ENCODE peak calls at places on chromosome 16, in ten cellular contexts. One of them, this sample, is unnamed.

GRCh38 chr16:17512636-17513220 is 42.0 kb upstream of the XYLT1 start:
- DNase-seq in Peyer's patch: no peak
- DNase-seq in H1: no peak
- DNase-seq in GM12865: no peak
- DNase-seq in A549: no peak
- DNase-seq in cardiac muscle cell: no peak
- DNase-seq in GM10248: no peak
- DNase-seq in bronchial epithelial cell: no peak
- DNase-seq in ovary: no peak
- DNase-seq in GM23338: no peak
- DNase-seq in this sample: no peak

GRCh38 chr16:13994239-13995106 is 74.5 kb downstream of the ERCC4 start:
- DNase-seq in H1: no peak
- DNase-seq in GM12865: no peak
- DNase-seq in Peyer's patch: no peak
- DNase-seq in ovary: no peak
- DNase-seq in A549: no peak
- DNase-seq in cardiac muscle cell: no peak
- DNase-seq in bronchial epithelial cell: no peak
- DNase-seq in GM23338: no peak
- DNase-seq in GM10248: no peak
- DNase-seq in this sample: no peak

GRCh38 chr16:75789237-75789636 is 62.9 kb upstream of the CPHXL start:
- DNase-seq in H1: no peak
- DNase-seq in A549: peak
- DNase-seq in cardiac muscle cell: peak
- DNase-seq in bronchial epithelial cell: peak
- DNase-seq in GM10248: peak
- DNase-seq in Peyer's patch: no peak
- DNase-seq in GM12865: peak
- DNase-seq in GM23338: peak
- DNase-seq in ovary: no peak
- DNase-seq in this sample: peak

GRCh38 chr16:58336332-58337089 is 41.7 kb upstream of the PRSS54 start:
- DNase-seq in Peyer's patch: peak
- DNase-seq in ovary: peak
- DNase-seq in GM12865: peak
- DNase-seq in GM23338: peak
- DNase-seq in A549: peak
- DNase-seq in H1: peak
- DNase-seq in GM10248: peak
- DNase-seq in bronchial epithelial cell: peak
- DNase-seq in cardiac muscle cell: peak
- DNase-seq in this sample: peak

GRCh38 chr16:48157794-48158193 is 2.0 kb upstream of the ABCC12 start:
- DNase-seq in bronchial epithelial cell: no peak
- DNase-seq in A549: no peak
- DNase-seq in GM12865: no peak
- DNase-seq in H1: no peak
- DNase-seq in GM23338: no peak
- DNase-seq in ovary: no peak
- DNase-seq in cardiac muscle cell: no peak
- DNase-seq in GM10248: no peak
- DNase-seq in Peyer's patch: no peak
- DNase-seq in this sample: no peak

GRCh38 chr16:57539072-57539796 is 2.9 kb upstream of the CCDC102A start:
- DNase-seq in Peyer's patch: no peak
- DNase-seq in H1: no peak
- DNase-seq in ovary: no peak
- DNase-seq in GM23338: no peak
- DNase-seq in bronchial epithelial cell: peak
- DNase-seq in A549: no peak
- DNase-seq in GM10248: peak
- DNase-seq in GM12865: peak
- DNase-seq in cardiac muscle cell: no peak
- DNase-seq in this sample: no peak

GRCh38 chr16:67555795-67556212 is 6.5 kb upstream of the CTCF start:
- DNase-seq in GM23338: no peak
- DNase-seq in ovary: no peak
- DNase-seq in GM12865: peak
- DNase-seq in GM10248: no peak
- DNase-seq in bronchial epithelial cell: peak
- DNase-seq in cardiac muscle cell: peak
- DNase-seq in H1: no peak
- DNase-seq in A549: no peak
- DNase-seq in Peyer's patch: no peak
- DNase-seq in this sample: no peak

GRCh38 chr16:22205577-22206012 is 483 bp upstream of the EEF2K start:
- DNase-seq in H1: no peak
- DNase-seq in ovary: no peak
- DNase-seq in Peyer's patch: no peak
- DNase-seq in GM12865: no peak
- DNase-seq in GM10248: no peak
- DNase-seq in GM23338: no peak
- DNase-seq in cardiac muscle cell: no peak
- DNase-seq in bronchial epithelial cell: no peak
- DNase-seq in A549: no peak
- DNase-seq in this sample: no peak

GRCh38 chr16:78720416-78720815 is 621.0 kb downstream of the WWOX start:
- DNase-seq in GM12865: no peak
- DNase-seq in H1: no peak
- DNase-seq in Peyer's patch: no peak
- DNase-seq in A549: no peak
- DNase-seq in GM23338: no peak
- DNase-seq in ovary: no peak
- DNase-seq in cardiac muscle cell: no peak
- DNase-seq in bronchial epithelial cell: no peak
- DNase-seq in GM10248: no peak
- DNase-seq in this sample: no peak

GRCh38 chr16:53097190-53097589 is 42.4 kb downstream of the CHD9 start:
- DNase-seq in ovary: no peak
- DNase-seq in H1: no peak
- DNase-seq in GM12865: no peak
- DNase-seq in GM23338: no peak
- DNase-seq in bronchial epithelial cell: no peak
- DNase-seq in cardiac muscle cell: no peak
- DNase-seq in A549: no peak
- DNase-seq in Peyer's patch: no peak
- DNase-seq in GM10248: no peak
- DNase-seq in this sample: no peak
- TF ChIP-seq CTCF in ovary: no peak
- TF ChIP-seq CTCF in H1: no peak
- TF ChIP-seq CTCF in GM12865: no peak
- TF ChIP-seq CTCF in GM23338: no peak
- TF ChIP-seq CTCF in bronchial epithelial cell: no peak
- TF ChIP-seq CTCF in cardiac muscle cell: no peak
- TF ChIP-seq CTCF in A549: no peak
- TF ChIP-seq CTCF in Peyer's patch: no peak
- TF ChIP-seq CTCF in GM10248: no peak
- TF ChIP-seq CTCF in this sample: no peak

GRCh38 chr16:15757630-15758251 is 99.1 kb downstream of the MYH11 start:
- DNase-seq in A549: no peak
- DNase-seq in GM23338: peak
- DNase-seq in ovary: no peak
- DNase-seq in H1: no peak
- DNase-seq in GM12865: peak
- DNase-seq in Peyer's patch: no peak
- DNase-seq in GM10248: no peak
- DNase-seq in cardiac muscle cell: no peak
- DNase-seq in bronchial epithelial cell: no peak
- DNase-seq in this sample: no peak
- TF ChIP-seq CTCF in A549: no peak
- TF ChIP-seq CTCF in GM23338: no peak
- TF ChIP-seq CTCF in ovary: no peak
- TF ChIP-seq CTCF in H1: no peak
- TF ChIP-seq CTCF in GM12865: no peak
- TF ChIP-seq CTCF in Peyer's patch: no peak
- TF ChIP-seq CTCF in GM10248: no peak
- TF ChIP-seq CTCF in cardiac muscle cell: no peak
- TF ChIP-seq CTCF in bronchial epithelial cell: no peak
- TF ChIP-seq CTCF in this sample: no peak

GRCh38 chr16:84116720-84117481 is at the start of gene MBTPS1:
- DNase-seq in cardiac muscle cell: peak
- DNase-seq in GM23338: peak
- DNase-seq in ovary: peak
- DNase-seq in A549: peak
- DNase-seq in bronchial epithelial cell: peak
- DNase-seq in GM12865: peak
- DNase-seq in Peyer's patch: peak
- DNase-seq in GM10248: peak
- DNase-seq in H1: peak
- DNase-seq in this sample: peak
- TF ChIP-seq CTCF in cardiac muscle cell: no peak
- TF ChIP-seq CTCF in GM23338: no peak
- TF ChIP-seq CTCF in ovary: peak
- TF ChIP-seq CTCF in A549: no peak
- TF ChIP-seq CTCF in bronchial epithelial cell: no peak
- TF ChIP-seq CTCF in GM12865: no peak
- TF ChIP-seq CTCF in Peyer's patch: no peak
- TF ChIP-seq CTCF in GM10248: no peak
- TF ChIP-seq CTCF in H1: no peak
- TF ChIP-seq CTCF in this sample: no peak

GRCh38 chr16:84911490-84912216 is 91.9 kb downstream of the CRISPLD2 start:
- DNase-seq in Peyer's patch: no peak
- DNase-seq in H1: no peak
- DNase-seq in GM10248: no peak
- DNase-seq in A549: no peak
- DNase-seq in ovary: no peak
- DNase-seq in GM23338: no peak
- DNase-seq in GM12865: no peak
- DNase-seq in cardiac muscle cell: peak
- DNase-seq in bronchial epithelial cell: no peak
- DNase-seq in this sample: no peak

GRCh38 chr16:84907046-84907445 is 87.3 kb downstream of the CRISPLD2 start:
- DNase-seq in A549: no peak
- DNase-seq in Peyer's patch: no peak
- DNase-seq in GM23338: no peak
- DNase-seq in bronchial epithelial cell: no peak
- DNase-seq in GM10248: no peak
- DNase-seq in H1: no peak
- DNase-seq in ovary: no peak
- DNase-seq in GM12865: no peak
- DNase-seq in cardiac muscle cell: no peak
- DNase-seq in this sample: no peak

GRCh38 chr16:84907575-84907974 is 87.8 kb downstream of the CRISPLD2 start:
- DNase-seq in GM23338: no peak
- DNase-seq in ovary: no peak
- DNase-seq in bronchial epithelial cell: no peak
- DNase-seq in cardiac muscle cell: peak
- DNase-seq in H1: no peak
- DNase-seq in Peyer's patch: no peak
- DNase-seq in A549: no peak
- DNase-seq in GM12865: no peak
- DNase-seq in GM10248: no peak
- DNase-seq in this sample: no peak

GRCh38 chr16:84909686-84910085 is 89.9 kb downstream of the CRISPLD2 start:
- DNase-seq in GM23338: no peak
- DNase-seq in Peyer's patch: no peak
- DNase-seq in bronchial epithelial cell: no peak
- DNase-seq in GM10248: no peak
- DNase-seq in H1: no peak
- DNase-seq in GM12865: no peak
- DNase-seq in ovary: no peak
- DNase-seq in cardiac muscle cell: no peak
- DNase-seq in A549: no peak
- DNase-seq in this sample: no peak

DNA sequence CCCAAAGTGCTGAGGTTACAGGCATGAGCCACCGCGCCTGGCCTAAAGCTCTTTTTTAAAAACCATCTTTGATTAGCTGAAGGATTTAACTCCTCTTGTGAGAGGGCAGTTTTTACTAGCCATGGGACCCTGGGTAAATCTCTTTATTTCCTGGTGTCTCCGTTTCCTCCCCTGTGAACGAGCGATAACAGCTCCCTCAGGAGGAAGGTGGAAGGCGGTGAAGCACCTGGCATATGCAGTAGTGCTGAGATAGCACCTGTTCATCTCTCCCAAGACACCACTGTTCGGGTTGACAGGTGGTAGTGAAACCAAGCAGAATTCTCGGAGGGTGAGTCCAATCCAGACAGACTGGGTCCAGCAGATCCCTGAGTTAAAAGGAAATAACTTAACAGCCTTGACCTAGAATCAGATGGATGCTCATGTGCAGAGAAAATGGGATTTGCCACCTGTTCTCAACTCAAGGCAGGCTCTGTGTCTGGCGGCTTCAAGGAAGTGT is 86.2 kb downstream of the CRISPLD2 start:
- DNase-seq in ovary: no peak
- DNase-seq in GM10248: no peak
- DNase-seq in cardiac muscle cell: no peak
- DNase-seq in GM12865: no peak
- DNase-seq in H1: no peak
- DNase-seq in A549: no peak
- DNase-seq in GM23338: no peak
- DNase-seq in Peyer's patch: no peak
- DNase-seq in bronchial epithelial cell: no peak
- DNase-seq in this sample: no peak
- TF ChIP-seq CTCF in ovary: no peak
- TF ChIP-seq CTCF in GM10248: no peak
- TF ChIP-seq CTCF in cardiac muscle cell: no peak
- TF ChIP-seq CTCF in GM12865: no peak
- TF ChIP-seq CTCF in H1: peak
- TF ChIP-seq CTCF in A549: no peak
- TF ChIP-seq CTCF in GM23338: peak
- TF ChIP-seq CTCF in Peyer's patch: no peak
- TF ChIP-seq CTCF in bronchial epithelial cell: no peak
- TF ChIP-seq CTCF in this sample: no peak

DNA sequence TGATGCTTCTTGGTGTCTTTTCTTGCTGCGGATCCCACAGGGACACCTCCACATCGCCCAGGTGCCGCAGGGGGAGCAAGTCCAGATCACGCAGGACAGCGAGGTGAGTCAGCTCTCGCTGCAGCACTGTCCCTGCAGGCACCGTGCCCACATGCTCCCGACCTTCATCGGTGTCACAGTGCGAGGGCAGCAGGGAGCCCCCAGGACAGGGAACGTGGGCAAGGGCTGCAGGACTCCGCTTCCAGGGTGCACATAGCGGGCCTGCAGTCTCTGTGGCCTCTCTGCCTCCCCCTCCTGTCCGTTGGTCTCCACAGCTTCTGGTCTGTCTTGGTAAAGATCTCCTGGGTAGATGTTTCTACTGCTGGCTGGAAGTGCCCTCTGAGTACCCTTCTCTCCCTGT is 84.1 kb downstream of the BANP start:
- DNase-seq in bronchial epithelial cell: no peak
- DNase-seq in GM12865: no peak
- DNase-seq in GM23338: no peak
- DNase-seq in ovary: no peak
- DNase-seq in Peyer's patch: no peak
- DNase-seq in GM10248: no peak
- DNase-seq in cardiac muscle cell: no peak
- DNase-seq in H1: no peak
- DNase-seq in A549: no peak
- DNase-seq in this sample: no peak
- TF ChIP-seq CTCF in bronchial epithelial cell: no peak
- TF ChIP-seq CTCF in GM12865: no peak
- TF ChIP-seq CTCF in GM23338: peak
- TF ChIP-seq CTCF in ovary: no peak
- TF ChIP-seq CTCF in Peyer's patch: no peak
- TF ChIP-seq CTCF in GM10248: no peak
- TF ChIP-seq CTCF in cardiac muscle cell: no peak
- TF ChIP-seq CTCF in H1: no peak
- TF ChIP-seq CTCF in A549: no peak
- TF ChIP-seq CTCF in this sample: no peak